ENCODE peak calls at places on chromosomes 1 and 21, in eight cellular contexts. One of them, this sample, is unnamed.

GRCh38 chr1:154838988-154839387 is 31.1 kb downstream of the KCNN3 start:
- DNase-seq in ovary: no peak
- DNase-seq in astrocyte of the cerebellum: no peak
- DNase-seq in Panc1: no peak
- DNase-seq in posterior vena cava: peak; percentile 69
- DNase-seq in KBM-7: no peak
- DNase-seq in AG04450: no peak
- DNase-seq in T-helper 1 cell: no peak
- DNase-seq in this sample: no peak

GRCh38 chr1:206050655-206051235 is 2.2 kb upstream of the RHEX start:
- DNase-seq in ovary: no peak
- DNase-seq in astrocyte of the cerebellum: no peak
- DNase-seq in Panc1: no peak
- DNase-seq in posterior vena cava: no peak
- DNase-seq in KBM-7: peak; percentile 90
- DNase-seq in AG04450: no peak
- DNase-seq in T-helper 1 cell: peak; percentile 13
- DNase-seq in this sample: no peak

GRCh38 chr1:42966688-42967609 is 8.3 kb upstream of the SLC2A1 start:
- DNase-seq in ovary: no peak
- DNase-seq in astrocyte of the cerebellum: peak; percentile 94
- DNase-seq in Panc1: peak; percentile 89
- DNase-seq in posterior vena cava: peak; percentile 45
- DNase-seq in KBM-7: no peak
- DNase-seq in AG04450: peak; percentile 76
- DNase-seq in T-helper 1 cell: no peak
- DNase-seq in this sample: no peak

GRCh38 chr1:159211331-159212136 is 6.9 kb downstream of the ACKR1 start:
- DNase-seq in ovary: no peak
- DNase-seq in astrocyte of the cerebellum: peak; percentile 20
- DNase-seq in Panc1: peak; percentile 24
- DNase-seq in posterior vena cava: no peak
- DNase-seq in KBM-7: peak; percentile 30
- DNase-seq in AG04450: no peak
- DNase-seq in T-helper 1 cell: peak; percentile 8
- DNase-seq in this sample: peak; percentile 45

GRCh38 chr21:42564561-42564971 is 50.9 kb downstream of the SLC37A1 start:
- DNase-seq in ovary: no peak
- DNase-seq in astrocyte of the cerebellum: no peak
- DNase-seq in Panc1: no peak
- DNase-seq in posterior vena cava: peak; percentile 71
- DNase-seq in KBM-7: no peak
- DNase-seq in AG04450: no peak
- DNase-seq in T-helper 1 cell: no peak
- DNase-seq in this sample: no peak

GRCh38 chr21:36125513-36126121 is 9.3 kb upstream of the CBR3 start:
- DNase-seq in ovary: peak; percentile 37
- DNase-seq in astrocyte of the cerebellum: peak; percentile 42
- DNase-seq in Panc1: no peak
- DNase-seq in posterior vena cava: no peak
- DNase-seq in KBM-7: peak; percentile 67
- DNase-seq in AG04450: no peak
- DNase-seq in T-helper 1 cell: peak; percentile 30
- DNase-seq in this sample: peak; percentile 50

GRCh38 chr1:77874804-77875445 is 13.5 kb upstream of the NEXN start:
- DNase-seq in ovary: no peak
- DNase-seq in astrocyte of the cerebellum: no peak
- DNase-seq in Panc1: no peak
- DNase-seq in posterior vena cava: no peak
- DNase-seq in KBM-7: no peak
- DNase-seq in AG04450: no peak
- DNase-seq in T-helper 1 cell: no peak
- DNase-seq in this sample: no peak

GRCh38 chr1:182242641-182243040 is 148.9 kb downstream of the GLUL start:
- DNase-seq in ovary: no peak
- DNase-seq in astrocyte of the cerebellum: no peak
- DNase-seq in Panc1: no peak
- DNase-seq in posterior vena cava: no peak
- DNase-seq in KBM-7: no peak
- DNase-seq in AG04450: no peak
- DNase-seq in T-helper 1 cell: no peak
- DNase-seq in this sample: no peak

GRCh38 chr1:94209425-94209824 is 28.0 kb downstream of the ARHGAP29 start:
- DNase-seq in ovary: no peak
- DNase-seq in astrocyte of the cerebellum: no peak
- DNase-seq in Panc1: no peak
- DNase-seq in posterior vena cava: no peak
- DNase-seq in KBM-7: no peak
- DNase-seq in AG04450: no peak
- DNase-seq in T-helper 1 cell: no peak
- DNase-seq in this sample: no peak

GRCh38 chr1:40745180-40745579 is 38.4 kb upstream of the KCNQ4 start:
- DNase-seq in ovary: no peak
- DNase-seq in astrocyte of the cerebellum: no peak
- DNase-seq in Panc1: no peak
- DNase-seq in posterior vena cava: no peak
- DNase-seq in KBM-7: no peak
- DNase-seq in AG04450: peak; percentile 32
- DNase-seq in T-helper 1 cell: no peak
- DNase-seq in this sample: no peak

GRCh38 chr1:75720820-75721219 is 3.7 kb upstream of the ACADM start:
- DNase-seq in ovary: no peak
- DNase-seq in astrocyte of the cerebellum: no peak
- DNase-seq in Panc1: no peak
- DNase-seq in posterior vena cava: no peak
- DNase-seq in KBM-7: no peak
- DNase-seq in AG04450: no peak
- DNase-seq in T-helper 1 cell: no peak
- DNase-seq in this sample: no peak

GRCh38 chr1:107138166-107138565 is 2.7 kb upstream of the NTNG1 start:
- DNase-seq in ovary: no peak
- DNase-seq in astrocyte of the cerebellum: no peak
- DNase-seq in Panc1: no peak
- DNase-seq in posterior vena cava: no peak
- DNase-seq in KBM-7: no peak
- DNase-seq in AG04450: no peak
- DNase-seq in T-helper 1 cell: no peak
- DNase-seq in this sample: no peak

GRCh38 chr1:5647226-5647625 is 345.0 kb downstream of the NPHP4 start:
- DNase-seq in ovary: no peak
- DNase-seq in astrocyte of the cerebellum: no peak
- DNase-seq in Panc1: no peak
- DNase-seq in posterior vena cava: no peak
- DNase-seq in KBM-7: no peak
- DNase-seq in AG04450: no peak
- DNase-seq in T-helper 1 cell: no peak
- DNase-seq in this sample: no peak

GRCh38 chr1:221098462-221099406 is 219.5 kb downstream of the HLX start:
- DNase-seq in ovary: no peak
- DNase-seq in astrocyte of the cerebellum: no peak
- DNase-seq in Panc1: no peak
- DNase-seq in posterior vena cava: no peak
- DNase-seq in KBM-7: peak; percentile 79
- DNase-seq in AG04450: no peak
- DNase-seq in T-helper 1 cell: no peak
- DNase-seq in this sample: no peak

GRCh38 chr1:228038387-228039005 is 31.7 kb downstream of the WNT3A start:
- DNase-seq in ovary: no peak
- DNase-seq in astrocyte of the cerebellum: no peak
- DNase-seq in Panc1: no peak
- DNase-seq in posterior vena cava: peak; percentile 64
- DNase-seq in KBM-7: no peak
- DNase-seq in AG04450: no peak
- DNase-seq in T-helper 1 cell: no peak
- DNase-seq in this sample: no peak

GRCh38 chr1:32240140-32240951 is 6.7 kb upstream of the FAM167B start:
- DNase-seq in ovary: peak; percentile 86
- DNase-seq in astrocyte of the cerebellum: no peak
- DNase-seq in Panc1: no peak
- DNase-seq in posterior vena cava: peak; percentile 90
- DNase-seq in KBM-7: no peak
- DNase-seq in AG04450: no peak
- DNase-seq in T-helper 1 cell: peak; percentile 66
- DNase-seq in this sample: peak; percentile 49

GRCh38 chr21:28220670-28221069 is 772.0 kb downstream of the LTN1 start:
- DNase-seq in ovary: no peak
- DNase-seq in astrocyte of the cerebellum: peak; percentile 19
- DNase-seq in Panc1: no peak
- DNase-seq in posterior vena cava: no peak
- DNase-seq in KBM-7: no peak
- DNase-seq in AG04450: no peak
- DNase-seq in T-helper 1 cell: no peak
- DNase-seq in this sample: no peak

GRCh38 chr1:216119600-216119999 is 303.6 kb downstream of the USH2A start:
- DNase-seq in ovary: no peak
- DNase-seq in astrocyte of the cerebellum: peak; percentile 23
- DNase-seq in Panc1: no peak
- DNase-seq in posterior vena cava: no peak
- DNase-seq in KBM-7: peak; percentile 12
- DNase-seq in AG04450: peak; percentile 11
- DNase-seq in T-helper 1 cell: no peak
- DNase-seq in this sample: no peak

GRCh38 chr1:35924838-35925237 is 6.1 kb upstream of the AGO3 start:
- DNase-seq in ovary: no peak
- DNase-seq in astrocyte of the cerebellum: no peak
- DNase-seq in Panc1: no peak
- DNase-seq in posterior vena cava: no peak
- DNase-seq in KBM-7: no peak
- DNase-seq in AG04450: no peak
- DNase-seq in T-helper 1 cell: no peak
- DNase-seq in this sample: no peak

GRCh38 chr1:234645474-234645953 is 35.5 kb upstream of the IRF2BP2 start:
- DNase-seq in ovary: no peak
- DNase-seq in astrocyte of the cerebellum: no peak
- DNase-seq in Panc1: no peak
- DNase-seq in posterior vena cava: no peak
- DNase-seq in KBM-7: peak; percentile 58
- DNase-seq in AG04450: no peak
- DNase-seq in T-helper 1 cell: no peak
- DNase-seq in this sample: no peak

GRCh38 chr1:202143768-202144509 is 598 bp downstream of the ARL8A start:
- DNase-seq in ovary: no peak
- DNase-seq in astrocyte of the cerebellum: no peak
- DNase-seq in Panc1: no peak
- DNase-seq in posterior vena cava: peak; percentile 86
- DNase-seq in KBM-7: no peak
- DNase-seq in AG04450: no peak
- DNase-seq in T-helper 1 cell: no peak
- DNase-seq in this sample: no peak

This sample was measured in effector memory CD8-positive, alpha-beta T cell.